ENCODE peak calls at places on chromosomes 4 and X, in seven cellular contexts. B is Panc1, Z is epithelial cell of esophagus, L is WERI-Rb-1, J is HCT116, T is activated B cell treated with CpG ODN at 0.5 μM for 24 hours, C is B cell. I is an unnamed sample.

GRCh38 chrX:78747471-78747870 is at the start of gene LPAR4:
- DNase-seq in L (no peak), T (no peak), C (no peak), Z (no peak), B (no peak), J (no peak), I (no peak)

GRCh38 chr4:121900132-121900983 is 30.1 kb upstream of the BBS7 start:
- DNase-seq in B (peak), C (peak), J (peak), Z (peak), T (no peak), L (peak), I (peak)

GRCh38 chr4:98193459-98194105 is 50.3 kb upstream of the STPG2 start:
- DNase-seq in Z (peak), C (no peak), B (no peak), T (no peak), J (no peak), L (no peak), I (no peak)

GRCh38 chr4:181909368-181909767 is 333.8 kb upstream of the TENM3 start:
- DNase-seq in L (no peak), Z (peak), B (no peak), T (no peak), C (no peak), J (no peak), I (no peak)

GRCh38 chr4:129623233-129623632 is 527.3 kb downstream of the C4orf33 start:
- DNase-seq in B (no peak), Z (no peak), T (no peak), L (no peak), C (no peak), J (no peak), I (no peak)

GRCh38 chr4:113998531-113998930 is 19.1 kb upstream of the ARSJ start:
- DNase-seq in Z (no peak), J (no peak), B (no peak), C (no peak), T (no peak), L (no peak), I (no peak)

GRCh38 chrX:51798701-51799100 is 55.5 kb downstream of the GSPT2 start:
- DNase-seq in T (no peak), L (no peak), C (no peak), J (no peak), Z (no peak), B (no peak), I (no peak)

GRCh38 chr4:174314770-174315169 is 31.1 kb downstream of the CEP44 start:
- DNase-seq in J (no peak), C (no peak), L (peak), Z (peak), B (peak), T (no peak), I (no peak)

GRCh38 chr4:31461425-31461824 is 741.3 kb downstream of the PCDH7 start:
- DNase-seq in J (peak), C (no peak), L (no peak), B (no peak), Z (peak), T (no peak), I (no peak)

GRCh38 chrX:123626962-123627361 is 105.9 kb downstream of the THOC2 start:
- DNase-seq in Z (peak), T (no peak), C (no peak), B (no peak), J (no peak), L (no peak), I (no peak)

GRCh38 chrX:2500091-2500680 is 590 bp downstream of the DHRSX start:
- DNase-seq in J (no peak), L (peak), B (no peak), C (no peak), Z (peak), T (peak), I (peak)

GRCh38 chrX:24672701-24673190 is 21.0 kb upstream of the POLA1 start:
- DNase-seq in B (no peak), T (no peak), L (no peak), J (no peak), Z (no peak), C (no peak), I (no peak)

GRCh38 chr4:72604324-72604723 is 35.3 kb upstream of the ADAMTS3 start:
- DNase-seq in Z (peak), J (no peak), T (no peak), L (no peak), B (no peak), C (no peak), I (no peak)
- TF ChIP-seq CTCF in Z (no peak), J (no peak), T (no peak), L (no peak), B (no peak), C (no peak), I (no peak)

GRCh38 chrX:120286733-120287512 is 24.3 kb downstream of the TMEM255A start:
- DNase-seq in Z (no peak), T (no peak), L (no peak), J (no peak), B (no peak), C (no peak), I (no peak)
- TF ChIP-seq CTCF in Z (no peak), T (no peak), L (no peak), J (no peak), B (no peak), C (no peak), I (no peak)

GRCh38 chr4:132572210-132572609 is 576.9 kb upstream of the PCDH10 start:
- DNase-seq in T (no peak), J (no peak), C (no peak), Z (no peak), B (no peak), L (no peak), I (no peak)
- TF ChIP-seq CTCF in T (no peak), J (no peak), C (no peak), Z (no peak), B (no peak), L (no peak), I (no peak)

DNA sequence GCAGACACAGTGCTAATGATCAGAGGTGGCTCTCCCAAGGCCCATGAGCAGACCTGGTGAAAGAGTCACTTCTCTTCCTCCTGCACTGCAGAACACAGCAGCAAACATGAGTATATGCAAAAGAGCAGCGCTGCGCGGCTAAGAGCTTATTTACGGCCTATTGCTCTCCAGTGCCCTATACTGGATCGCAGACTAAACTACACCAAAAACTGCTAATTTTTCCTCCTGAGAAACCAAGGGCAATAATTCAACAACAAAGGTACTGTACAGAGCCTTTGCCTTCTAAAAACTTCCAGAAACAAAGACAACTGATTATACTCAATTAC is 702.5 kb downstream of the ARAP2 start:
- DNase-seq in Z (no peak), J (no peak), C (no peak), B (no peak), T (no peak), L (no peak), I (no peak)
- TF ChIP-seq CTCF in Z (no peak), J (no peak), C (no peak), B (no peak), T (no peak), L (no peak), I (no peak)

GRCh38 chr4:145605941-145606340 is 13.2 kb upstream of the MMAA start:
- DNase-seq in T (no peak), Z (no peak), J (no peak), B (no peak), L (no peak), C (no peak), I (no peak)

GRCh38 chr4:145613546-145614234 is 5.5 kb upstream of the MMAA start:
- DNase-seq in J (no peak), B (no peak), L (no peak), C (no peak), Z (no peak), T (no peak), I (no peak)

GRCh38 chr4:145614235-145614615 is 5.0 kb upstream of the MMAA start:
- DNase-seq in C (no peak), T (no peak), L (no peak), Z (no peak), J (no peak), B (no peak), I (no peak)

GRCh38 chr4:145609494-145610427 is 9.4 kb upstream of the MMAA start:
- DNase-seq in C (peak), B (no peak), Z (peak), T (no peak), L (peak), J (peak), I (peak)
- TF ChIP-seq CTCF in C (peak), B (peak), Z (peak), T (no peak), L (peak), J (peak), I (peak)

GRCh38 chr4:184506527-184507121 is 32.3 kb upstream of the IRF2 start:
- DNase-seq in C (peak), L (peak), T (peak), Z (no peak), B (no peak), J (no peak), I (no peak)
- TF ChIP-seq CTCF in C (peak), L (peak), T (no peak), Z (peak), B (peak), J (no peak), I (no peak)

GRCh38 chr4:168553714-168554370 is 57.0 kb downstream of the PALLD start:
- DNase-seq in J (no peak), L (no peak), Z (no peak), T (no peak), B (no peak), C (no peak), I (no peak)

GRCh38 chr4:168549145-168549544 is 52.3 kb downstream of the PALLD start:
- DNase-seq in J (no peak), C (no peak), B (no peak), T (no peak), L (no peak), Z (no peak), I (no peak)

GRCh38 chr4:168551211-168551610 is 54.4 kb downstream of the PALLD start:
- DNase-seq in Z (peak), J (no peak), L (no peak), B (no peak), T (no peak), C (no peak), I (no peak)

GRCh38 chr4:168551945-168552695 is 55.3 kb downstream of the PALLD start:
- DNase-seq in Z (no peak), B (no peak), C (no peak), T (no peak), J (peak), L (no peak), I (no peak)

GRCh38 chr4:168550071-168550766 is 53.4 kb downstream of the PALLD start:
- DNase-seq in Z (no peak), B (no peak), C (no peak), L (no peak), T (no peak), J (no peak), I (no peak)
- TF ChIP-seq CTCF in Z (no peak), B (peak), C (no peak), L (no peak), T (no peak), J (peak), I (no peak)

DNA sequence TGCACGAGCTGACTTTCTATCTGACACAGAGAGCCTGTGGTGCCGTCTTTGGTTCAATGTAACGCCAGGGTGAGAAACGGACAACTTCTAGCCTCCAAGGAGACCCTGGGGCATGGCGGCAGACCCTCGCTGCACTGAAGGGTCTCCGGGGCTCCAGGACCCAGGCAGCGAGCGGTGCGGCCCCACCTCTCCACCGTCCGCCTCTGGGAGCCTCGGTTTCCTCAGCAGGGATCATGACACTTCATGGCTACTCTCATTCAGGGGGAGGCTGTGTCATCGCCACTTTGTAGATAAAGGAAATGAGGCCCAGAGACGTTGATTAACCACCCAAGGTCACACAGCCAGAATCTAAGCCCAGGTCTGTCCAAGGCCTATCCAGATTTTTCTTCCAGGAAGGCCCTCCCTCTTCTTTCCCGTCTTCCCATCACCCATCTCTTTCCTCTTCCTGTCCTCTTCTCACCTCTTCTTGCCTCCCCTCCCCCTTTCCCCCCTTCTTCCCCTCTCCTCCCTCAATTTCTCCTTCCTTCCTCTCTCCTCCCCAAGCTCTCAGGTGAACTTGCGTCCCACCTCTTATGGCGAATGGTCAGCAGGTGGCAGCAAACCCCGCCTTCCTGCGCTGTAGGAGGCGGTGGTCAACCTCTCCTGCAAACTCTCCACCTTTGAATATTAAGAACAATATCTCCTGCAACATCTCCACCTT is 69.3 kb upstream of the HMX1 start:
- DNase-seq in B (no peak), J (no peak), Z (no peak), L (peak), C (no peak), T (no peak), I (no peak)
- TF ChIP-seq CTCF in B (peak), J (peak), Z (no peak), L (peak), C (no peak), T (no peak), I (no peak)